ENCODE peak calls at places on chromosome 6, in five cellular contexts. Y, O, A, G and C are unnamed samples.
A peak's percentile ranks its signal among the peaks of the same experiment; 100 is the strongest.

GRCh38 chr6:158353851-158354508 is 41.7 kb downstream of the TULP4 start:
- DNase-seq in Y (no peak), O (peak; percentile 34), A (no peak), G (no peak), C (peak; percentile 26)

GRCh38 chr6:166806962-166807757 is 149.2 kb downstream of the RNASET2 start:
- DNase-seq in Y (no peak), O (no peak), A (no peak), G (no peak), C (no peak)

GRCh38 chr6:28862077-28862476 is 61.7 kb downstream of the TRIM27 start:
- DNase-seq in Y (no peak), O (no peak), A (no peak), G (no peak), C (no peak)

GRCh38 chr6:109052015-109052651 is 42.5 kb downstream of the SESN1 start:
- DNase-seq in Y (no peak), O (no peak), A (no peak), G (no peak), C (no peak)

GRCh38 chr6:64113703-64114102 is 478.1 kb downstream of the PHF3 start:
- DNase-seq in Y (no peak), O (peak; percentile 8), A (no peak), G (no peak), C (no peak)

GRCh38 chr6:128024976-128025375 is 124.1 kb upstream of the THEMIS start:
- DNase-seq in Y (no peak), O (peak; percentile 9), A (no peak), G (no peak), C (no peak)

GRCh38 chr6:108163644-108164536 is 1.9 kb upstream of the NR2E1 start:
- DNase-seq in Y (no peak), O (no peak), A (no peak), G (no peak), C (no peak)

GRCh38 chr6:159726196-159726917 is 949 bp upstream of the WTAP start:
- DNase-seq in Y (no peak), O (no peak), A (no peak), G (no peak), C (no peak)

GRCh38 chr6:25085761-25086160 is 150.0 kb upstream of the RIPOR2 start:
- DNase-seq in Y (no peak), O (peak; percentile 36), A (no peak), G (no peak), C (peak; percentile 36)

GRCh38 chr6:53492860-53493634 is 51.9 kb downstream of the GCLC start:
- DNase-seq in Y (no peak), O (peak; percentile 77), A (no peak), G (peak; percentile 22), C (peak; percentile 73)

GRCh38 chr6:161418458-161418945 is 144.6 kb upstream of the AGPAT4 start:
- DNase-seq in Y (no peak), O (peak; percentile 97), A (no peak), G (peak; percentile 56), C (peak; percentile 79)

GRCh38 chr6:20402181-20403079 is 751 bp downstream of the E2F3 start:
- DNase-seq in Y (peak; percentile 7), O (peak; percentile 20), A (no peak), G (peak; percentile 19), C (peak; percentile 68)

GRCh38 chr6:39938773-39939381 is 4.6 kb upstream of the MOCS1 start:
- DNase-seq in Y (no peak), O (no peak), A (no peak), G (no peak), C (peak; percentile 39)

GRCh38 chr6:39934060-39934757 is at the start of gene MOCS1:
- DNase-seq in Y (peak; percentile 16), O (peak; percentile 58), A (peak; percentile 54), G (peak; percentile 87), C (peak; percentile 40)

GRCh38 chr6:39936857-39937256 is 2.6 kb upstream of the MOCS1 start:
- DNase-seq in Y (no peak), O (no peak), A (no peak), G (no peak), C (no peak)

GRCh38 chr6:39941138-39941537 is 6.9 kb upstream of the MOCS1 start:
- DNase-seq in Y (no peak), O (peak; percentile 16), A (no peak), G (no peak), C (no peak)

GRCh38 chr6:39937686-39938333 is 3.5 kb upstream of the MOCS1 start:
- DNase-seq in Y (no peak), O (no peak), A (no peak), G (no peak), C (no peak)
- H3K4me3 ChIP-seq in Y (no peak overlapping the region), O (no peak overlapping the region), A (no peak overlapping the region), G (no peak overlapping the region), C (no peak overlapping the region)

DNA sequence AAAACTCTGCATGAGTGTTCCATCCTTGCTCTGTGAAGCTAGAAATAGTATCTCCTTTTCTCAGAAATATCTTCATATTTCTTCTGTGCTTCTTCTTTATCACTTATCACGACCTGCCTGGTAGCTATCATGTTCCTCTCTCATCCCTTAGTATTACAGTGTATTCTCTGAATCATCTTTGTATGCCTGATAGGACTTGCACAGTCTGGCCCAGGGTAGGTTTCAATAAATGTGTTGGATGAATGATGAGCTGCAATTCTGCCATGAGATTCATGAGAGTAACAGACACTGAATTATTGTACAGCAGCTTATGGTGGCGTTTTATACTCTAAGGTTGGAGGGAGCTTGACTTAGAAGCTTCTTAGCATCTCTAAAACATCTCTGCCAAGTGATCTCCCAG is 66.6 kb downstream of the GRM1 start:
- DNase-seq in Y (no peak), O (no peak), A (no peak), G (no peak), C (no peak)
- TF ChIP-seq CTCF in Y (no peak), O (no peak), A (no peak), G (no peak), C (no peak)

DNA sequence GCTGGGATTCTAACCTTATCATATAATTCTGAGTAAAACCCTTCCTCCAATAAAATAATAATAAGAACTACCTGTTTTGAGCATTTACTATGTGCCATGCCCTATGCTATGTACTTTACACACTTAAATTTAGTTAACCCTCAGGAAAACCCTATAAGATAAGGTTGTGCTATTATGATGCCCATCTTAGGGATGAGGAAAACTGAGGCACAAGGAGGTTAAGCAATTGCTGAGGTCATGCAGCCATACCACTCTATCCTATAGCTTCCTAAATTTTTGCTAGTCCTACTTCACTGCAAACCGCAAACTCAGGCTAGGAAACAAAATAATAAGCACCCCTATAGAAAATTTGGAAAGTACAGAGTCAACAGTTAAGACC is 38.9 kb upstream of the GFOD1 start:
- DNase-seq in Y (no peak), O (no peak), A (no peak), G (no peak), C (no peak)
- H3K4me3 ChIP-seq in Y (no peak overlapping the region), O (no peak overlapping the region), A (no peak overlapping the region), G (no peak overlapping the region), C (no peak overlapping the region)

DNA sequence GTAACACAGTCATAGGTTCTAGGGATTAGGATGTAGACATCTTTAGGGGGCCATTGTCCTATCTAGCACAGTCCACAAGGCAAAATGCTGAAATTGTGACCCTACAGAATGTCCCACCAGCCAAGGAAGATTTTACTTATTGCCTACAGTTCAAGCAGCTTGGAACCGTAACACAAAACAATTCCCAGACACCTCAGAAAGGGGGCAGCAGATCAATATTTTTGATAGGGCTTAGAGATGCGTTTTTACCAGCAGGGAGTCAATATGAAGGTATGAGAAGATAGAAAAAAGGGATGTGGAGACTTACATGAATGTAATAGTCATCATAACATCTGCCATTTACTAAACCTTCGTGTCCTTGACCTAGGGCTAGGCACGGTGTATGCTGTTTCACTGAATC is 81.0 kb downstream of the TMEM170B start:
- DNase-seq in Y (no peak), O (peak; percentile 62), A (no peak), G (no peak), C (peak; percentile 32)
- TF ChIP-seq CTCF in Y (no peak), O (peak; percentile 58), A (no peak), G (no peak), C (peak; percentile 45)

GRCh38 chr6:165660881-165661415 is 2.1 kb downstream of the PDE10A start:
- DNase-seq in Y (no peak), O (no peak), A (no peak), G (no peak), C (no peak)
- H3K4me3 ChIP-seq in Y (no peak overlapping the region), O (peak overlapping the region; percentile 77), A (peak overlapping the region; percentile 87), G (peak overlapping the region; percentile 51), C (peak overlapping the region; percentile 41)

DNA sequence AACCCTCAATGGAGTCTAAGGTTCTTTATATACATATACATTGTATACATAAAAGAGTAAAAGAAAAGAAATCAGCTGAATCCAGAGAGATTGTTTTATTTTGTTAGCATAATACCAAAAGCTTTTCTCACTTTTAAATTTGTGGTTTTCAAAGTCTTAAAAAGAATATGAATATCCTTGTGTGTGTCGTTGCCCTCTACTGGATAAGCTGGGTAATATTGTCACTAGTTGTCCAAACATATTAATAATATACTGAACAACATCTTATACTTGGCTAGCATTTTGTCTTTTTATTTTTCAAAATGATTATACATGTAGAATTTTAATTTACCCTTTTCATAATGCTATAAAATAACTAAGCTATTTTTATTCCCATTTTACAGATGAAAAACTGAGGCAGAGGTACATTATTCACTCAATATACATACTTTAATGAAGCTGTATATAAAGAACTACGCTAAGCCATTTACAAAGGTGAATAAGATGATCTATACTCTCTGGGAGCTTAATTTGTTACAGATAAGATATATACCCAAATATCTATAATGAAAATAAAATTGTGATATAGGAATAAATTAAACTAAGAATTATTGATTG is 531.7 kb downstream of the TFAP2B start:
- DNase-seq in Y (no peak), O (peak; percentile 42), A (no peak), G (no peak), C (peak; percentile 27)
- TF ChIP-seq CTCF in Y (no peak), O (peak; percentile 40), A (no peak), G (no peak), C (peak; percentile 60)